ENCODE peak calls at places on chromosomes 16 and 17, in five cellular contexts. T is T-helper 2 cell; U is NCI-H2227 treated with DMSO at 0.1 percent for 48 hours; C is activated CD4-positive, alpha-beta T cell treated with anti-CD3 and anti-CD28 coated beads, Interleukin-2, amount 50 U/mL, for 1 hour; D is endothelial cell. W is an unnamed sample.

GRCh38 chr17:56297142-56297541 is 143.9 kb downstream of the ANKFN1 start:
- DNase-seq in D (no peak), U (no peak), C (no peak), T (no peak), W (peak)

GRCh38 chr16:55052335-55053070 is 121.8 kb downstream of the IRX5 start:
- DNase-seq in T (no peak), D (no peak), C (no peak), U (no peak), W (no peak)

GRCh38 chr17:59565959-59566324 is 532 bp downstream of the DHX40 start:
- DNase-seq in T (peak), C (peak), U (peak), D (peak), W (peak)

GRCh38 chr16:2532494-2533141 is 1.4 kb upstream of the CEMP1 start:
- DNase-seq in U (peak), D (no peak), C (peak), T (peak), W (peak)

GRCh38 chr16:27334874-27335273 is 21.1 kb downstream of the IL4R start:
- DNase-seq in D (no peak), T (no peak), C (no peak), U (no peak), W (no peak)

GRCh38 chr17:73188011-73188410 is 4.8 kb upstream of the COG1 start:
- DNase-seq in C (no peak), T (no peak), U (no peak), D (no peak), W (no peak)

GRCh38 chr17:46832945-46833839 is 14.7 kb upstream of the WNT3 start:
- DNase-seq in D (no peak), U (peak), T (no peak), C (no peak), W (no peak)

GRCh38 chr16:50496990-50497389 is 51.2 kb upstream of the NKD1 start:
- DNase-seq in D (no peak), U (no peak), T (no peak), C (no peak), W (no peak)

GRCh38 chr16:22786284-22786683 is 27.7 kb upstream of the HS3ST2 start:
- DNase-seq in C (no peak), U (no peak), T (no peak), D (no peak), W (no peak)

GRCh38 chr16:86100205-86101134 is 201.5 kb downstream of the IRF8 start:
- DNase-seq in D (no peak), C (no peak), T (no peak), U (no peak), W (no peak)

W was measured in activated T-helper 1 cell treated with anti-CD3 and anti-CD28 coated beads, Interleukin-12 subunit alpha, Interleukin-12 subunit beta, Interleukin-2, Interleukin-4 antibody, amounts not matched to agents 30 ng/mL and 10 ng/mL and 1 ng/mL, durations not matched to agents 14 hours and 24 hours and 36 hours.